ENCODE peak calls at places on chromosomes 6 and 20, in four cellular contexts. O is heart right ventricle, T is AG04449, I is B cell. W is an unnamed sample.

GRCh38 chr6:123203928-123204327 is 207.9 kb downstream of the CLVS2 start:
- DNase-seq in I (no peak), O (no peak), T (no peak), W (no peak)

GRCh38 chr6:13710552-13711383 is 867 bp downstream of the RANBP9 start:
- DNase-seq in I (no peak), O (peak), T (no peak), W (peak)

GRCh38 chr6:105985816-105986632 is 100.1 kb upstream of the PRDM1 start:
- DNase-seq in T (no peak), I (no peak), O (peak), W (no peak)

GRCh38 chr6:105545206-105545920 is 142.5 kb upstream of the PREP start:
- DNase-seq in T (no peak), O (no peak), I (no peak), W (no peak)

GRCh38 chr6:154258064-154258757 is 98.4 kb downstream of the IPCEF1 start:
- DNase-seq in I (no peak), T (no peak), O (no peak), W (peak)

GRCh38 chr6:16713597-16713996 is 47.7 kb downstream of the ATXN1 start:
- DNase-seq in O (no peak), I (no peak), T (no peak), W (no peak)

GRCh38 chr6:135270676-135271536 is 89.8 kb downstream of the MYB start:
- DNase-seq in I (no peak), T (no peak), O (no peak), W (no peak)

GRCh38 chr6:36836091-36836770 is 3.0 kb downstream of the CPNE5 start:
- DNase-seq in I (no peak), T (no peak), O (no peak), W (no peak)

GRCh38 chr6:134821397-134821796 is 128.5 kb downstream of the ALDH8A1 start:
- DNase-seq in O (no peak), T (no peak), I (no peak), W (no peak)

GRCh38 chr6:158223926-158224325 is 55.8 kb downstream of the GTF2H5 start:
- DNase-seq in O (no peak), T (no peak), I (no peak), W (no peak)

GRCh38 chr20:16982091-16982726 is 234.1 kb downstream of the OTOR start:
- DNase-seq in I (no peak), T (no peak), O (no peak), W (no peak)

GRCh38 chr20:62583424-62583920 is 58.8 kb upstream of the SLCO4A1 start:
- DNase-seq in I (no peak), T (no peak), O (no peak), W (no peak)

GRCh38 chr20:58457083-58457680 is 58.0 kb downstream of the APCDD1L start:
- DNase-seq in O (no peak), I (no peak), T (peak), W (no peak)

GRCh38 chr20:60453847-60454246 is 495.6 kb downstream of the CDH26 start:
- DNase-seq in O (no peak), I (no peak), T (no peak), W (no peak)

GRCh38 chr20:18623156-18623555 is 35.3 kb downstream of the DTD1 start:
- DNase-seq in I (no peak), O (no peak), T (no peak), W (no peak)

GRCh38 chr6:71482742-71483141 is 194.1 kb downstream of the OGFRL1 start:
- DNase-seq in T (no peak), O (no peak), I (no peak), W (no peak)
- TF ChIP-seq CTCF in T (no peak), O (peak), I (no peak), W (no peak)

GRCh38 chr6:8589941-8590676 is 154.8 kb upstream of the SLC35B3 start:
- DNase-seq in O (no peak), I (no peak), T (no peak), W (no peak)
- TF ChIP-seq CTCF in O (no peak), I (no peak), T (no peak), W (no peak)

GRCh38 chr6:33490621-33491020 is 36.2 kb downstream of the ZBTB9 start:
- DNase-seq in I (no peak), O (peak), T (no peak), W (no peak)

GRCh38 chr6:33492093-33492492 is 37.7 kb downstream of the ZBTB9 start:
- DNase-seq in I (no peak), T (no peak), O (no peak), W (no peak)

GRCh38 chr6:33490198-33490597 is 35.8 kb downstream of the ZBTB9 start:
- DNase-seq in T (no peak), I (no peak), O (no peak), W (no peak)
- TF ChIP-seq CTCF in T (no peak), I (no peak), O (no peak), W (no peak)

GRCh38 chr20:44153636-44154043 is 33.3 kb downstream of the JPH2 start:
- DNase-seq in O (no peak), I (no peak), T (peak), W (no peak)

GRCh38 chr20:44159125-44159524 is 27.9 kb downstream of the JPH2 start:
- DNase-seq in T (no peak), O (no peak), I (no peak), W (no peak)

GRCh38 chr20:44151621-44152416 is 35.2 kb downstream of the JPH2 start:
- DNase-seq in O (no peak), T (no peak), I (no peak), W (no peak)

GRCh38 chr20:44157061-44157460 is 29.9 kb downstream of the JPH2 start:
- DNase-seq in T (no peak), I (no peak), O (no peak), W (no peak)

DNA sequence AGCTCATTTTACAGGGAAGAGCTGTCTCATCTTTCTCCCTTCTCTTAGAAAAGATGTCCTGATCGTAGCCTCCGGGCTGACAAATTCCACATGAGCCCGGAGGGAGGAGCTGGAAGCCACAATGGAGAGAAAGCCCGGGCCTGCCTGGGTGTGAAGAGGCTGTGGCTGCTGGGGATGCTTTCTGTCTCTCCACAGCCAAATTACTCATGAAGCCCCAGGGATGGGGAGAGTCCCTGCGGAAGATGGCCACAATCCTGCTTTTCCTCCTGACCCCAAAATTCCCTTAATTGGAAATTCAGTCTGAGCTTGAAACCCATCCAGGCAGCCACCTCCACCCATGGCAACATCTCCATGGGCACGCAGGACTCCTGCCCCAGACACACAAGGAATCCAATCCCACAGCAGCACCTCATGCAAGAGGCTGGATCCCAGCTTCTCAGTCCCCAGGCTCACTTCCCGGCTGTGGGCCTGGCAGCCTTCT is 32.4 kb downstream of the JPH2 start:
- DNase-seq in O (no peak), T (peak), I (no peak), W (no peak)
- TF ChIP-seq CTCF in O (no peak), T (peak), I (no peak), W (no peak)

DNA sequence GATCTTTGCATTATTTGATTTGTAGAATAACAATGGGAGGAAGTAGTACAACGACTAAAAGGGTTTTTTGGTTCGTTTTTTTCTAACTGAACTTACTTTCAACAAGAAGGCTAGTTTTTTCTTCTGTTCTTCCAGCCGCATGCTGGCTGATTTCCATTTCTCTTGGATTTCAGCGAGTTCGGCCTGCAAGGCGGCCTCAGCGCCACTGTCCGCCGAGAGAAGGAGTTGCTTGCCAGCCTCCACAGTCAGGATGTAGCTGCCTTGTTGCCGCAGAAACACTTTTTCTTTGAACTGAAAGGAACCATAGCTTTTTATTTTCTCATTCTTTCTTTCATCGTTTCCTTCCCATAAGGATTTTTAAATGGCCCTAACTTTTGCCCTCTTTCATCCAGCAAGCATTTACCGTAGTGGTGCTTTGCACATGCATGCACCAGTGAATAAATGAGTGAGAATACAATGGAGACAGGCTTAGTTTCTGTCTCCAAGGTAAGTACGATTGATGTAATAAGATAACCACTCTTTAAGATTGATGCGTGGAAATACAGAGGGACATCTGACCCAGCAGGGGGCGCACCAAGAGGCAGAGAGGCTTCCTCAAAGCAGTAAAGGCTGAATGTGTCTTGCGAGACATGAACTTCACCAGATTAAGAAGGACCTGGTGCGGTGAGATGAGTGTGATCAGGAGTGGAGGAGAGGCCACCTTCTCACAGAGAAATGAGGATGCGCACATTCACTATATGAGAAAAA is 398.8 kb downstream of the ESR1 start:
- DNase-seq in O (peak), I (no peak), T (no peak), W (no peak)
- TF ChIP-seq CTCF in O (peak), I (peak), T (peak), W (no peak)

GRCh38 chr6:100577425-100577824 is 112.7 kb upstream of the SIM1 start:
- DNase-seq in O (no peak), T (no peak), I (no peak), W (no peak)

GRCh38 chr6:100574836-100575235 is 110.1 kb upstream of the SIM1 start:
- DNase-seq in O (no peak), T (no peak), I (no peak), W (no peak)

GRCh38 chr6:100568255-100568654 is 103.5 kb upstream of the SIM1 start:
- DNase-seq in I (no peak), T (no peak), O (no peak), W (no peak)

GRCh38 chr6:100573169-100573568 is 108.4 kb upstream of the SIM1 start:
- DNase-seq in O (no peak), T (no peak), I (no peak), W (no peak)
- TF ChIP-seq CTCF in O (no peak), T (peak), I (no peak), W (peak)

DNA sequence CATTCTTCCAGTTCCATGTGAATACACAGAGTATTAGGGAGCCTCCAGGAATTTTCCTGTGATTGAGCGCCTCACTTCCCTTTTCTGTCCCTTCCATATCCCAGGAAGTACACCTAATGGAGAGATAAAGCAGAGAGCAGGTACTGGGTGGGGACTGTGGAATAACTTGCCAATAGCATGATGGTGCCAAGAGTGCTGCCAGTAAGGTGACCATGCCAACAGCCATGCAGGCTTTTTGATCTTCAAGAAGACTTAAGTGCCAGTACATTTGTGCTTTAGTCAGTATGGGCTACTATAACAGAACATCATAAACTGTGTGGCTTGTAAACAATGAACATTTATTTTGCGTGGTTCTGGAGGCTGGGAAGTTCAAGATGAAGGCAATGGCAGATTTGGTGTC is 160.2 kb upstream of the RIMS1 start:
- DNase-seq in O (no peak), T (no peak), I (no peak), W (no peak)
- TF ChIP-seq CTCF in O (no peak), T (no peak), I (no peak), W (no peak)

GRCh38 chr6:4164043-4164442 is 28.7 kb upstream of the ECI2 start:
- DNase-seq in O (no peak), T (no peak), I (no peak), W (no peak)

GRCh38 chr6:4167123-4167522 is 31.7 kb upstream of the ECI2 start:
- DNase-seq in I (no peak), O (no peak), T (no peak), W (no peak)

GRCh38 chr6:4163408-4163807 is 28.0 kb upstream of the ECI2 start:
- DNase-seq in T (no peak), I (no peak), O (no peak), W (no peak)

GRCh38 chr6:4164456-4164855 is 29.1 kb upstream of the ECI2 start:
- DNase-seq in I (no peak), T (no peak), O (no peak), W (no peak)

GRCh38 chr6:4162345-4162744 is 27.0 kb upstream of the ECI2 start:
- DNase-seq in O (no peak), I (no peak), T (no peak), W (no peak)
- TF ChIP-seq CTCF in O (no peak), I (no peak), T (no peak), W (no peak)

GRCh38 chr6:116992546-116992945 is 115.5 kb downstream of the RFX6 start:
- DNase-seq in T (no peak), I (no peak), O (no peak), W (no peak)
- TF ChIP-seq CTCF in T (no peak), I (no peak), O (no peak), W (no peak)

GRCh38 chr6:160293844-160294243 is 35.2 kb upstream of the SLC22A2 start:
- DNase-seq in T (no peak), I (no peak), O (no peak), W (no peak)

GRCh38 chr6:160301341-160301740 is 42.7 kb upstream of the SLC22A2 start:
- DNase-seq in T (no peak), I (no peak), O (no peak), W (no peak)

GRCh38 chr6:160299559-160299958 is 40.9 kb upstream of the SLC22A2 start:
- DNase-seq in T (no peak), O (no peak), I (no peak), W (no peak)

GRCh38 chr6:160300076-160300695 is 41.6 kb upstream of the SLC22A2 start:
- DNase-seq in O (no peak), T (no peak), I (no peak), W (no peak)

DNA sequence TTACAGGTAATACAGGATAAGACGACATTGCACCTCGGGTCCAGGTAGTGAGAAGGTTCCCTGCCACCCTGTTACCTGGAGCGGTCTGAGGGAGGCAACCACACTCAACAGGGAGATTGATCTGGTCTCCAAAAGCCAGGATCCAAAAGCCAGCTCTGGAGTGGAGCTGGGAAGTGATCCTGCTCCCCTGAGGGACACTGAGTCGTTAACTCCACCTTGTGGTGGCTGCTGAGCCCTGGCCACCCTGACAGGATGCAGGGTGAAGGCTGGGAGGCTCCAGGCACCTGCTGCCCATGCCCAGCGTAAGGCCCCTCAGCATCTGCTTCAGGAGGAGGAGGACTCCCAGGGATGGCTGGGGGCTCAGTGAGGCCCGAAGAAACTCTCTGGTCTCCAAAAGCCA is 38.7 kb upstream of the SLC22A2 start:
- DNase-seq in T (no peak), O (no peak), I (no peak), W (no peak)
- TF ChIP-seq CTCF in T (no peak), O (no peak), I (no peak), W (no peak)